ENCODE peak calls at places on chromosomes 5 and 9, in five cellular contexts. F is upper lobe of left lung, D is GM12878, O is spleen, J is sigmoid colon. N is an unnamed sample.

GRCh38 chr5:119681734-119682133 is 52.4 kb downstream of the FAM170A start:
- DNase-seq in F (no peak), O (no peak), D (no peak), J (no peak), N (no peak)

GRCh38 chr5:178340187-178340586 is 107.6 kb upstream of the PHYKPL start:
- DNase-seq in O (peak; percentile 54), J (peak; percentile 13), F (no peak), D (no peak), N (no peak)

GRCh38 chr5:25850581-25850980 is 1187.8 kb downstream of the CDH9 start:
- DNase-seq in J (no peak), F (no peak), O (no peak), D (no peak), N (no peak)

GRCh38 chr9:112332272-112332671 is 1.1 kb downstream of the PTBP3 start:
- DNase-seq in F (no peak), J (no peak), O (no peak), D (no peak), N (no peak)

GRCh38 chr5:136631176-136631575 is 265.8 kb upstream of the TRPC7 start:
- DNase-seq in O (no peak), D (no peak), J (no peak), F (no peak), N (no peak)

GRCh38 chr5:125575561-125576504 is 829.4 kb upstream of the ZNF608 start:
- DNase-seq in J (peak; percentile 69), F (no peak), O (no peak), D (no peak), N (no peak)

GRCh38 chr9:112629890-112630485 is 87.9 kb downstream of the INIP start:
- DNase-seq in F (no peak), J (no peak), O (no peak), D (no peak), N (no peak)

GRCh38 chr5:151675956-151676712 is 10.6 kb downstream of the SPARC start:
- DNase-seq in O (no peak), F (no peak), D (no peak), J (peak; percentile 56), N (no peak)

GRCh38 chr5:113971454-113971853 is 390.4 kb upstream of the KCNN2 start:
- DNase-seq in D (no peak), F (no peak), J (no peak), O (no peak), N (no peak)

GRCh38 chr9:123776856-123777560 is 152.9 kb downstream of the DENND1A start:
- DNase-seq in F (no peak), J (no peak), D (no peak), O (no peak), N (no peak)

GRCh38 chr9:34522971-34523797 is at the start of gene ENHO:
- DNase-seq in O (peak; percentile 96), J (peak; percentile 93), D (no peak), F (peak; percentile 99), N (peak; percentile 79)

GRCh38 chr9:108980893-108981292 is 32.4 kb downstream of the CTNNAL1 start:
- DNase-seq in F (peak; percentile 26), O (no peak), J (no peak), D (no peak), N (no peak)

GRCh38 chr5:127358782-127359181 is 68.2 kb downstream of the MEGF10 start:
- DNase-seq in J (no peak), D (no peak), F (no peak), O (no peak), N (no peak)

GRCh38 chr5:32523625-32524024 is 61.7 kb upstream of the SUB1 start:
- DNase-seq in O (no peak), F (no peak), J (no peak), D (no peak), N (no peak)

DNA sequence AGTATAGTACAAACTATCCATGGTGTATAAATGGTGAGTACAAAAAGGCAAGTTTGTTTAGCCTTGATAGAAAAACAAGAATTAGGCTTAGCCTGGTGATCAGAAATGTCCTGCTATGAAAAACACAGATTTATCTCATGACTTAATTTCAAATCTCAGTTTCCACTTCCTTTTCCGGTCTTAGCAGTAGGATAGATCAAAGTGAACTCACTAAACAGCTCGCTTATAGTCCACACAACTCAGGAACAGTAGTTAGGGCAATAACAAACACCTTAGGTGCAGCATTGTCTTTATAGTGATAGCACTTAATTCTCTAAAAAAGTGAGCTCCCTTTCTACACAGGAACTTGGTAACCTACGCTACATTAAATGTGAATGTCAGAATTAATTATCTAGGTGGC is 11.4 kb downstream of the GOLGA1 start:
- DNase-seq in F (no peak), D (no peak), J (no peak), O (no peak), N (no peak)
- TF ChIP-seq POLR2AphosphoS5 in F (no peak), D (no peak), J (no peak), O (no peak), N (no peak)

DNA sequence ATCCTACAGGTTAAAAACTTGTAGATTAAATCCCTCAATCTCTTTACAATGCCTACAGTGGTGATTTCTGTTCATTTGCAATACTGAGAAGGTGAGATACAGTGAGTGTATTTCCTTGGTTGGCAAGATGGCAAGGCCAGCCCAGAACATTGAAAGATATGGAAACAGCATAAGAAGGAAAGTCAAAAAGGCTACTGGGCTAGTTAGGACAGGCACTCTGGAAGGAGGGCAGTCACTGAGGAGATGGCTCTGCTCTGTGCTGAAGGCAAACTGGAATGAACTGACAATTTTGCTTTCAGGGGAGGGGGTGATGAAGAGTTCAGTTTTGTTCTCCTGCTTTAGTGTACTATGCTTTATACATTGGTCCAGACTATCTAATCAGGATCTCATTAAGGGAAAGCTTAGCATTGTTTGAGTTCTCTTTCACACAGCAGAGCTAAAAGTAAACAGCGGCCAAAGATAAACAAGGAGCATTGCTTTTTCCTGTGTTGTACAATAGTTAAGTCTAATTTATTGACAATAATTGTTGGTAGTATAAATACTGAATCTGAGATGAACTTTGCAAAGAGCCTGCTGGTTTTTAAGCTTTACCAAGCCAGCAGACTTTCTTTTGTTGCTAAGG is 355.7 kb downstream of the ARRDC3 start:
- DNase-seq in O (no peak), D (no peak), F (no peak), J (no peak), N (no peak)
- H3K27ac ChIP-seq in O (no peak overlapping the region), D (no peak overlapping the region), F (peak overlapping the region; percentile 13), J (no peak overlapping the region), N (no peak overlapping the region)

GRCh38 chr5:38509185-38509584 is 47.3 kb downstream of the LIFR start:
- DNase-seq in O (no peak), D (no peak), J (no peak), F (no peak), N (no peak)

GRCh38 chr5:38519476-38519875 is 37.0 kb downstream of the LIFR start:
- DNase-seq in O (no peak), D (no peak), F (no peak), J (no peak), N (no peak)

GRCh38 chr5:38518341-38518740 is 38.1 kb downstream of the LIFR start:
- DNase-seq in J (no peak), F (no peak), O (no peak), D (no peak), N (no peak)

GRCh38 chr5:38515648-38516047 is 40.8 kb downstream of the LIFR start:
- DNase-seq in O (no peak), D (no peak), F (no peak), J (no peak), N (no peak)

GRCh38 chr5:38515081-38515480 is 41.4 kb downstream of the LIFR start:
- DNase-seq in D (no peak), F (no peak), J (no peak), O (no peak), N (no peak)
- H3K9me3 ChIP-seq in D (no peaks in the 10 kb centered on the region), F (no peaks in the 10 kb centered on the region), J (no peaks in the 10 kb centered on the region), O (peaks cover 5% of the 10 kb centered on the region), N (no peaks in the 10 kb centered on the region)

DNA sequence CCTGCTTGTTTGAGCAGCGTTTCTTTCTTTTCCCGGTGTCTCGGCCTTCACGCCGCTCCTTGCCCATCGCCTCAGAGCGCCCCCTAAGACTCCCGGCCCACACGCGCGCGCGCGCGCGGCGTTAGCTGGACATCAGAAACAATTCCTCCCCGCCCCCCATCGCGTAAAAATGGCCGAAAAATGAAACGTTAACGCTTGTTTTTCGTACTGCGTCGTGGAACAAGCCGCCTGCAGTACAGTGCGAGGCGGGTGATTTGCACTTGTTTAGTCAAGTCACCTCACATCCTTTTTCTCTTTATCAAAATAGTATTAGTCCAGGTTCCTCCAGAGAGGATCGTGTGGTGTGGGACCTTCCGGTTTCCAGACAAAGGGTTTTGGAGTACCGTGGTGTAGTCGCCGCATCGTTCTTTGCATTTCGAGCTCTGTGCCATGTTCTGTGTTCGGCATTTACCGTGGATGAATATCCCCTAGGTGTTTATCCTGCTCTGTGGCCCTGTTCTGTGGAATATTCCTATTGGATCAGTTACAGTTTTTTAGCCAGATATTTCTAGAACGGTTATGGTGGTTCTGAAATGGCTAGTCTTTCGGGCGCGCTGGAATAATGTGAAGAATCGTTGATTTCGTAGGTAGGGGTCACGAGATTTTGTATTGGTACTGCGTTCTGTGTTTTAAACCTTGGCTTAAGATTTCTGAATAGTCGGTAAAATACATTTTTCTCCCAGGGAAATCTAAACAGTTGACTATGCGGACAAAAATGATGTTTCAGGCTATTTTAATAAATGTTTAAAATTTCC is 1.0 kb downstream of the MATR3 start:
- DNase-seq in F (peak; percentile 95), D (no peak), J (peak; percentile 88), O (peak; percentile 88), N (peak; percentile 69)
- TF ChIP-seq POLR2AphosphoS5 in F (peak; percentile 45), D (peak; percentile 83), J (peak; percentile 26), O (no peak), N (peak; percentile 9)